ENCODE peak calls at places on chromosomes 12 and 14, in eight cellular contexts. D is Calu3, H is DND-41, P is AG09319, S is endodermal cell, W is GM13976, A is MM.1S, L is transverse colon. J is an unnamed sample.

GRCh38 chr14:81219821-81220487 is 805 bp downstream of the GTF2A1 start:
- DNase-seq in D (peak), H (peak), P (no peak), S (peak), W (peak), A (peak), L (peak), J (peak)

GRCh38 chr14:87615822-87616679 is 376.9 kb downstream of the GALC start:
- DNase-seq in D (peak), H (peak), P (no peak), S (peak), W (peak), A (peak), L (peak), J (peak)

GRCh38 chr14:81206115-81206514 is 14.6 kb downstream of the GTF2A1 start:
- DNase-seq in D (no peak), H (no peak), P (no peak), S (no peak), W (no peak), A (no peak), L (no peak), J (no peak)

GRCh38 chr12:8780389-8780788 is 42.0 kb upstream of the A2ML1 start:
- DNase-seq in D (peak), H (no peak), P (no peak), S (peak), W (peak), A (peak), L (no peak), J (peak)

GRCh38 chr14:105857223-105857815 is 330.9 kb downstream of the TMEM121 start:
- DNase-seq in D (no peak), H (peak), P (no peak), S (peak), W (peak), A (no peak), L (peak), J (no peak)

GRCh38 chr14:24095196-24096068 is 1.3 kb downstream of the PCK2 start:
- DNase-seq in D (peak), H (peak), P (peak), S (peak), W (peak), A (no peak), L (peak), J (peak)

GRCh38 chr14:99717682-99718013 is 33.5 kb downstream of the CYP46A1 start:
- DNase-seq in D (no peak), H (no peak), P (no peak), S (no peak), W (no peak), A (no peak), L (no peak), J (no peak)

GRCh38 chr12:78210894-78211302 is 380.2 kb downstream of the NAV3 start:
- DNase-seq in D (no peak), H (no peak), P (no peak), S (no peak), W (no peak), A (no peak), L (no peak), J (peak)

GRCh38 chr14:59870277-59871165 is at the start of gene RTN1:
- DNase-seq in D (peak), H (no peak), P (no peak), S (peak), W (peak), A (peak), L (peak), J (peak)

GRCh38 chr14:35122696-35123387 is 490 bp downstream of the PRORP start:
- DNase-seq in D (peak), H (no peak), P (no peak), S (peak), W (peak), A (peak), L (no peak), J (peak)

GRCh38 chr12:12007001-12007712 is 63.6 kb upstream of the BCL2L14 start:
- DNase-seq in D (no peak), H (no peak), P (no peak), S (peak), W (peak), A (no peak), L (no peak), J (no peak)

GRCh38 chr14:104882325-104882973 is 17.4 kb downstream of the CEP170B start:
- DNase-seq in D (peak), H (peak), P (no peak), S (peak), W (no peak), A (peak), L (peak), J (peak)

GRCh38 chr12:107503851-107504502 is 181.6 kb upstream of the PWP1 start:
- DNase-seq in D (no peak), H (no peak), P (no peak), S (no peak), W (no peak), A (no peak), L (no peak), J (no peak)

GRCh38 chr12:92558241-92558773 is 144.5 kb upstream of the PLEKHG7 start:
- DNase-seq in D (no peak), H (no peak), P (no peak), S (no peak), W (no peak), A (no peak), L (no peak), J (no peak)

GRCh38 chr12:54522213-54522612 is 24.7 kb downstream of the NCKAP1L start:
- DNase-seq in D (no peak), H (no peak), P (no peak), S (no peak), W (no peak), A (no peak), L (no peak), J (peak)

GRCh38 chr12:64556231-64556630 is 54.1 kb upstream of the RASSF3 start:
- DNase-seq in D (no peak), H (no peak), P (no peak), S (no peak), W (no peak), A (no peak), L (no peak), J (no peak)

GRCh38 chr14:90726656-90727055 is 89.6 kb downstream of the TTC7B start:
- DNase-seq in D (peak), H (no peak), P (no peak), S (peak), W (no peak), A (no peak), L (peak), J (peak)

GRCh38 chr12:61706783-61707182 is 553.4 kb upstream of the USP15 start:
- DNase-seq in D (no peak), H (no peak), P (no peak), S (no peak), W (no peak), A (no peak), L (no peak), J (no peak)

GRCh38 chr12:23535441-23535840 is 414.0 kb downstream of the SOX5 start:
- DNase-seq in D (no peak), H (no peak), P (no peak), S (no peak), W (no peak), A (no peak), L (no peak), J (no peak)

GRCh38 chr12:131939007-131939406 is 9.9 kb downstream of the PUS1 start:
- DNase-seq in D (no peak), H (no peak), P (no peak), S (no peak), W (no peak), A (no peak), L (peak), J (no peak)

GRCh38 chr14:68650403-68650994 is 142.4 kb downstream of the ZFP36L1 start:
- DNase-seq in D (no peak), H (no peak), P (no peak), S (peak), W (no peak), A (no peak), L (no peak), J (no peak)

GRCh38 chr12:49863946-49864816 is 21.3 kb upstream of the BCDIN3D start:
- DNase-seq in D (no peak), H (no peak), P (no peak), S (peak), W (no peak), A (no peak), L (no peak), J (no peak)

GRCh38 chr12:68614772-68615171 is 4.1 kb downstream of the RAP1B start:
- DNase-seq in D (no peak), H (no peak), P (no peak), S (no peak), W (no peak), A (no peak), L (no peak), J (no peak)

GRCh38 chr12:64077922-64078321 is 144.2 kb downstream of the KICS2 start:
- DNase-seq in D (no peak), H (no peak), P (no peak), S (no peak), W (no peak), A (no peak), L (no peak), J (peak)

GRCh38 chr14:94654071-94654974 is 42.1 kb downstream of the SERPINA3 start:
- DNase-seq in D (no peak), H (no peak), P (no peak), S (no peak), W (no peak), A (no peak), L (peak), J (no peak)

GRCh38 chr14:85565862-85566296 is 35.9 kb downstream of the FLRT2 start:
- DNase-seq in D (no peak), H (no peak), P (no peak), S (no peak), W (no peak), A (no peak), L (no peak), J (peak)

GRCh38 chr12:113185180-113186032 is at the start of the genes DDX54 and RITA1:
- DNase-seq in D (peak), H (peak), P (peak), S (peak), W (peak), A (peak), L (peak), J (peak)

GRCh38 chr14:99246536-99247083 is 25.4 kb downstream of the BCL11B start:
- DNase-seq in D (no peak), H (no peak), P (no peak), S (peak), W (no peak), A (no peak), L (no peak), J (no peak)

GRCh38 chr12:26789731-26790644 is 43.0 kb downstream of the ITPR2 start:
- DNase-seq in D (no peak), H (no peak), P (peak), S (no peak), W (no peak), A (no peak), L (peak), J (peak)

GRCh38 chr12:108572166-108572790 is 9.9 kb downstream of the ISCU start:
- DNase-seq in D (no peak), H (no peak), P (no peak), S (peak), W (no peak), A (peak), L (no peak), J (no peak)

GRCh38 chr14:66009104-66009503 is 477.1 kb upstream of the CCDC196 start:
- DNase-seq in D (no peak), H (no peak), P (peak), S (peak), W (no peak), A (no peak), L (no peak), J (peak)

GRCh38 chr12:90280564-90281058 is 572.0 kb upstream of the ATP2B1 start:
- DNase-seq in D (no peak), H (no peak), P (no peak), S (no peak), W (no peak), A (no peak), L (no peak), J (no peak)

GRCh38 chr12:31647106-31647505 is 12.4 kb upstream of the ETFBKMT start:
- DNase-seq in D (no peak), H (no peak), P (no peak), S (peak), W (no peak), A (no peak), L (no peak), J (peak)

GRCh38 chr12:27305673-27306504 is 26.7 kb upstream of the BMAL2 start:
- DNase-seq in D (no peak), H (no peak), P (peak), S (no peak), W (no peak), A (peak), L (no peak), J (peak)

GRCh38 chr12:103742349-103742784 is 98.7 kb downstream of the NT5DC3 start:
- DNase-seq in D (peak), H (no peak), P (no peak), S (no peak), W (no peak), A (no peak), L (peak), J (peak)

GRCh38 chr12:109609256-109609821 is 35.7 kb downstream of the MVK start:
- DNase-seq in D (no peak), H (no peak), P (no peak), S (no peak), W (no peak), A (no peak), L (no peak), J (no peak)

GRCh38 chr12:57726151-57726883 is 12.2 kb downstream of the AGAP2 start:
- DNase-seq in D (peak), H (no peak), P (peak), S (peak), W (peak), A (peak), L (peak), J (peak)
- TF ChIP-seq CTCF in D (peak), H (peak), P (peak), S (peak), W (no peak), A (peak), L (peak), J (peak)

GRCh38 chr12:123270380-123271181 is 1.1 kb downstream of the CDK2AP1 start:
- DNase-seq in D (peak), H (peak), P (no peak), S (peak), W (peak), A (no peak), L (peak), J (peak)

GRCh38 chr12:123269395-123269892 is 2.2 kb downstream of the CDK2AP1 start:
- DNase-seq in D (no peak), H (no peak), P (peak), S (peak), W (peak), A (no peak), L (peak), J (no peak)

GRCh38 chr12:123268850-123269249 is 2.8 kb downstream of the CDK2AP1 start:
- DNase-seq in D (no peak), H (no peak), P (no peak), S (peak), W (no peak), A (no peak), L (no peak), J (no peak)

GRCh38 chr12:123271182-123271491 is 519 bp downstream of the CDK2AP1 start:
- DNase-seq in D (peak), H (peak), P (no peak), S (peak), W (peak), A (peak), L (peak), J (peak)

GRCh38 chr12:123269980-123270379 is 1.7 kb downstream of the CDK2AP1 start:
- DNase-seq in D (peak), H (no peak), P (no peak), S (no peak), W (peak), A (no peak), L (no peak), J (no peak)
- TF ChIP-seq CTCF in D (no peak), H (no peak), P (no peak), S (no peak), W (no peak), A (no peak), L (no peak), J (no peak)

GRCh38 chr12:14514154-14514842 is 53.4 kb downstream of the PLBD1 start:
- DNase-seq in D (peak), H (no peak), P (no peak), S (peak), W (peak), A (no peak), L (peak), J (peak)
- TF ChIP-seq CTCF in D (peak), H (peak), P (no peak), S (peak), W (peak), A (peak), L (peak), J (peak)

GRCh38 chr14:56868660-56869059 is 58.4 kb upstream of the OTX2 start:
- DNase-seq in D (no peak), H (no peak), P (no peak), S (peak), W (no peak), A (no peak), L (no peak), J (no peak)

GRCh38 chr14:56875104-56875675 is 64.9 kb upstream of the OTX2 start:
- DNase-seq in D (no peak), H (no peak), P (no peak), S (no peak), W (no peak), A (no peak), L (no peak), J (no peak)

GRCh38 chr14:56870336-56870735 is 60.1 kb upstream of the OTX2 start:
- DNase-seq in D (no peak), H (no peak), P (no peak), S (no peak), W (no peak), A (no peak), L (no peak), J (no peak)

GRCh38 chr14:56878766-56879165 is 68.5 kb upstream of the OTX2 start:
- DNase-seq in D (no peak), H (no peak), P (no peak), S (peak), W (no peak), A (peak), L (no peak), J (no peak)

DNA sequence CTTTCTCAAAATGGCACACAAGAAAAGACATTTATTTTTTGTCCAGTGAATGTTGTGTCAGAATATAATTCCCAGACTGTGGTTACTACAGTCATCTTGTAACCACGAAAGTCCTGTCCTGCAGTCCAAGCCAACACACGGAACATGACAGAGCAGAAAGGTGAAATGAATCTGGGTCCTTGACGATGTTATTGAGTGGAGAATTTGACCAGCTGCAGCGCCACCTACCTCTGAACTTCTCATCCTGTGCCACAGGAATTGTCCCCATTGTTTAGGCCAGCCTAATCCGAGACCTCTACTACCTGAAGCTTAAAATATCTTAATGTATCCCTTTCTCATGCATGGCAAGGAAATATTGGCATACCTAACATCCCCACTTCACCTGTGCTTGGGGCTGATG is 64.1 kb upstream of the OTX2 start:
- DNase-seq in D (peak), H (no peak), P (no peak), S (peak), W (peak), A (no peak), L (peak), J (peak)
- TF ChIP-seq CTCF in D (no peak), H (peak), P (no peak), S (peak), W (peak), A (no peak), L (peak), J (peak)

GRCh38 chr14:20331048-20331613 is 1.9 kb downstream of the CCNB1IP1 start:
- DNase-seq in D (no peak), H (no peak), P (no peak), S (no peak), W (no peak), A (no peak), L (no peak), J (no peak)

GRCh38 chr14:20332946-20333782 is at the start of gene CCNB1IP1:
- DNase-seq in D (peak), H (peak), P (peak), S (peak), W (peak), A (peak), L (peak), J (peak)

GRCh38 chr14:20329355-20329754 is 3.7 kb downstream of the CCNB1IP1 start:
- DNase-seq in D (no peak), H (no peak), P (no peak), S (no peak), W (no peak), A (no peak), L (no peak), J (no peak)

GRCh38 chr14:20334017-20334416 is 938 bp upstream of the CCNB1IP1 start:
- DNase-seq in D (no peak), H (no peak), P (no peak), S (no peak), W (no peak), A (no peak), L (no peak), J (no peak)

GRCh38 chr14:20332386-20332945 is 613 bp downstream of the CCNB1IP1 start:
- DNase-seq in D (no peak), H (no peak), P (no peak), S (peak), W (no peak), A (no peak), L (peak), J (no peak)
- TF ChIP-seq CTCF in D (no peak), H (no peak), P (no peak), S (peak), W (no peak), A (no peak), L (no peak), J (no peak)

GRCh38 chr12:114355389-114356088 is 50.4 kb downstream of the TBX5 start:
- DNase-seq in D (no peak), H (peak), P (no peak), S (peak), W (no peak), A (no peak), L (no peak), J (peak)
- TF ChIP-seq CTCF in D (no peak), H (peak), P (no peak), S (peak), W (no peak), A (no peak), L (no peak), J (no peak)